ENCODE peak calls at places on chromosomes 16 and 17, in ten cellular contexts. H, P, A, M, T, Z, Q, F, G and I are unnamed samples. For H3K4me1 and H3K9me3, the result is how much of the 10 kb centered on the place peaks cover.

GRCh38 chr17:51793686-51794085 is 364.8 kb downstream of the CA10 start:
- DNase-seq in H (no peak), P (no peak), A (no peak), M (no peak), T (no peak), Z (no peak), Q (no peak), F (no peak), G (no peak), I (no peak)

GRCh38 chr17:29176500-29177351 is 3.5 kb downstream of the MYO18A start:
- DNase-seq in H (peak), P (peak), A (peak), M (peak), T (no peak), Z (peak), Q (no peak), F (peak), G (peak), I (no peak)

GRCh38 chr16:17194190-17194780 is 276.5 kb downstream of the XYLT1 start:
- DNase-seq in H (peak), P (peak), A (peak), M (peak), T (peak), Z (peak), Q (peak), F (peak), G (peak), I (peak)

GRCh38 chr16:89586853-89587252 is 11.3 kb downstream of the CPNE7 start:
- DNase-seq in H (peak), P (no peak), A (no peak), M (no peak), T (no peak), Z (no peak), Q (no peak), F (no peak), G (no peak), I (no peak)

GRCh38 chr17:43570518-43570928 is 24.4 kb upstream of the ETV4 start:
- DNase-seq in H (peak), P (no peak), A (no peak), M (no peak), T (no peak), Z (no peak), Q (no peak), F (no peak), G (no peak), I (no peak)

GRCh38 chr16:728890-729744 is 2.2 kb downstream of the HAGHL start:
- DNase-seq in H (no peak), P (no peak), A (no peak), M (no peak), T (no peak), Z (no peak), Q (no peak), F (no peak), G (peak), I (no peak)

GRCh38 chr17:39709319-39709997 is 9.6 kb downstream of the ERBB2 start:
- DNase-seq in H (no peak), P (no peak), A (no peak), M (no peak), T (no peak), Z (no peak), Q (no peak), F (no peak), G (peak), I (no peak)

GRCh38 chr17:68400404-68400735 is 56.9 kb downstream of the WIPI1 start:
- DNase-seq in H (no peak), P (no peak), A (no peak), M (no peak), T (no peak), Z (no peak), Q (no peak), F (no peak), G (no peak), I (no peak)

GRCh38 chr16:10752843-10753523 is 9.3 kb downstream of the NUBP1 start:
- DNase-seq in H (no peak), P (no peak), A (no peak), M (no peak), T (no peak), Z (peak), Q (peak), F (peak), G (no peak), I (no peak)

GRCh38 chr17:3893003-3893719 is at the start of gene CAMKK1:
- DNase-seq in H (peak), P (peak), A (peak), M (peak), T (peak), Z (peak), Q (peak), F (peak), G (peak), I (peak)

GRCh38 chr17:57045868-57046671 is 39.0 kb upstream of the AKAP1 start:
- DNase-seq in H (no peak), P (no peak), A (no peak), M (peak), T (no peak), Z (no peak), Q (peak), F (no peak), G (peak), I (peak)

GRCh38 chr17:50904522-50905459 is 38.6 kb upstream of the TOB1 start:
- DNase-seq in H (no peak), P (peak), A (no peak), M (no peak), T (no peak), Z (no peak), Q (peak), F (peak), G (peak), I (no peak)

GRCh38 chr16:66337434-66338188 is 28.9 kb upstream of the CDH5 start:
- DNase-seq in H (peak), P (no peak), A (no peak), M (no peak), T (no peak), Z (no peak), Q (no peak), F (no peak), G (no peak), I (no peak)

GRCh38 chr17:35053204-35053603 is 10.3 kb downstream of the RFFL start:
- DNase-seq in H (no peak), P (no peak), A (no peak), M (no peak), T (no peak), Z (no peak), Q (no peak), F (no peak), G (no peak), I (no peak)
- H3K27ac ChIP-seq in H (no peak), P (no peak), A (no peak), M (peak), T (no peak), Z (no peak), Q (no peak), F (no peak), G (no peak), I (peak)

GRCh38 chr17:27306276-27306820 is 12.4 kb downstream of the WSB1 start:
- DNase-seq in H (peak), P (no peak), A (no peak), M (no peak), T (no peak), Z (no peak), Q (no peak), F (no peak), G (no peak), I (no peak)
- H3K4me1 ChIP-seq in H (under half), P (under half), A (under half), M (under half), T (under half), Z (under half), Q (half or more), F (under half), G (under half), I (under half)

GRCh38 chr17:22409160-22409751 is 716.9 kb downstream of the KCNJ18 start:
- DNase-seq in H (no peak), P (no peak), A (no peak), M (no peak), T (no peak), Z (no peak), Q (no peak), F (no peak), G (no peak), I (no peak)

GRCh38 chr17:22411185-22411784 is 719.0 kb downstream of the KCNJ18 start:
- DNase-seq in H (no peak), P (no peak), A (no peak), M (no peak), T (no peak), Z (no peak), Q (no peak), F (no peak), G (no peak), I (no peak)

GRCh38 chr17:22410136-22410535 is 717.8 kb downstream of the KCNJ18 start:
- DNase-seq in H (no peak), P (no peak), A (no peak), M (no peak), T (no peak), Z (no peak), Q (no peak), F (no peak), G (no peak), I (no peak)
- H3K9me3 ChIP-seq in H (under half), P (under half), A (under half), M (under half), T (under half), Z (under half), Q (under half), F (under half), G (under half), I (under half)

DNA sequence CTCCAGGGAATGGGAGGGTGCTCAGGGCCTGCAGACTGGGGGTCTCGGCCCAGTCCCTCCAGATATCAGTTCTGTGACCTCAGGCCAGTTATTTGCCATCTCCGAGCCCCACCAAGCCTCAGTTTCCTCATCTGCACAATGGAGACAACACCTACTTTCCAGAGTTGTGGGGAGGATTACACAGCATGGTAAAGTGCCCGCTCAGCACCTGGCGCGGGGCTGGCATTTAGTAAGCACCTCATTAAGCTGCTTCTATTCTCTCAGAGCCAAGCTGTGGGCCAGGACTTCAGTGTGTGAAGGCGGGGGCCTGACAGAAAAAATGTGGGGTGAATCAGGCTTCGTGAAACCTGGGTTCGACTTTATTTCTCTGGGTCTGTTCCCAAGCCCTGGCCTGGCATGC is 5.2 kb downstream of the FAM83G start:
- DNase-seq in H (no peak), P (no peak), A (no peak), M (no peak), T (no peak), Z (no peak), Q (no peak), F (no peak), G (no peak), I (no peak)
- H3K27ac ChIP-seq in H (no peak), P (no peak), A (no peak), M (no peak), T (no peak), Z (no peak), Q (no peak), F (no peak), G (no peak), I (no peak)

DNA sequence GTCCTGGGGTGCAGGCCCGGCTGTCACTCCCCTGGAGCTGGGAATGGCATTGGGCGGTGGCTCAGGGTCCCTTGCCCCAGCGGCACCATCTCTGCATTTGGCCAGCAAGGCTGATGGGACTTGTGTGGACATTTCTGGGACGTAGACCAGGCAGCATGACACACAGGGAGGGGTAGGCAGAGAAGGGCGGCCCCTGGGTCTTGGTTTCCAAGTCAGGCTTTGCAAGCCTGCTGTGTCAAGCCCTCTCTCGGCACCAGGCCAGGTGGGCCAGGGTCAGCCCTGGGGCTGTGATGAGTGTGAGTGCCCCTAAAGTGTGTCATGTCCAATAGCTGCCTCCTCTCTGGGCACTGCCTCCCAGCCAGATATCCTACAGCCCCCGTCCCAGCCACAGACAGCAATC is 335.2 kb downstream of the SEC14L1 start:
- DNase-seq in H (no peak), P (no peak), A (no peak), M (no peak), T (no peak), Z (no peak), Q (no peak), F (no peak), G (no peak), I (no peak)
- H3K4me1 ChIP-seq in H (half or more), P (half or more), A (half or more), M (half or more), T (under half), Z (half or more), Q (half or more), F (half or more), G (under half), I (half or more)

DNA sequence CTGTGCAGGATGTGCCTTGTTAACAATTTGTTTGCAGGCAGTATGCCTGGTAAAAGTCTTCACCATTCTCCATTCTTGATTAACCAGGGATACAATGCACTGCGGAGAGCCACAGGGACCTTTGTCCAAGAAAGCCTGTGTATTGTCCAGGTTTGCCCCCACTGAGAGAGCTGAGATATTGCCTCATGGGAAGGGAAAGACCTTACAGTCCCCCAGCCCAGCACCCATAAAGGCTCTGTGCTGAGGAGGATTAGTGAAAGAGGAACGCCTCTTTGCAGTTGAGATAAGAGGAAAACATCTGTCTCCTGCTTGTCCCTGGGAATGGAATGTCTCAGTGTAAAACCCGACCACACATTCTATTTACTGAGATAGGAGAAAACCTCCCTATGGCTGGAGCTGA is 2169.6 kb downstream of the TP53TG3F start:
- DNase-seq in H (no peak), P (no peak), A (no peak), M (no peak), T (no peak), Z (no peak), Q (no peak), F (no peak), G (no peak), I (no peak)
- H3K9me3 ChIP-seq in H (under half), P (under half), A (under half), M (under half), T (under half), Z (under half), Q (under half), F (under half), G (under half), I (under half)

GRCh38 chr17:48550313-48551205 is 5.7 kb upstream of the HOXB2 start:
- DNase-seq in H (peak), P (peak), A (no peak), M (no peak), T (no peak), Z (no peak), Q (no peak), F (no peak), G (no peak), I (no peak)
- H3K27ac ChIP-seq in H (peak), P (no peak), A (no peak), M (no peak), T (no peak), Z (no peak), Q (no peak), F (no peak), G (no peak), I (no peak)

DNA sequence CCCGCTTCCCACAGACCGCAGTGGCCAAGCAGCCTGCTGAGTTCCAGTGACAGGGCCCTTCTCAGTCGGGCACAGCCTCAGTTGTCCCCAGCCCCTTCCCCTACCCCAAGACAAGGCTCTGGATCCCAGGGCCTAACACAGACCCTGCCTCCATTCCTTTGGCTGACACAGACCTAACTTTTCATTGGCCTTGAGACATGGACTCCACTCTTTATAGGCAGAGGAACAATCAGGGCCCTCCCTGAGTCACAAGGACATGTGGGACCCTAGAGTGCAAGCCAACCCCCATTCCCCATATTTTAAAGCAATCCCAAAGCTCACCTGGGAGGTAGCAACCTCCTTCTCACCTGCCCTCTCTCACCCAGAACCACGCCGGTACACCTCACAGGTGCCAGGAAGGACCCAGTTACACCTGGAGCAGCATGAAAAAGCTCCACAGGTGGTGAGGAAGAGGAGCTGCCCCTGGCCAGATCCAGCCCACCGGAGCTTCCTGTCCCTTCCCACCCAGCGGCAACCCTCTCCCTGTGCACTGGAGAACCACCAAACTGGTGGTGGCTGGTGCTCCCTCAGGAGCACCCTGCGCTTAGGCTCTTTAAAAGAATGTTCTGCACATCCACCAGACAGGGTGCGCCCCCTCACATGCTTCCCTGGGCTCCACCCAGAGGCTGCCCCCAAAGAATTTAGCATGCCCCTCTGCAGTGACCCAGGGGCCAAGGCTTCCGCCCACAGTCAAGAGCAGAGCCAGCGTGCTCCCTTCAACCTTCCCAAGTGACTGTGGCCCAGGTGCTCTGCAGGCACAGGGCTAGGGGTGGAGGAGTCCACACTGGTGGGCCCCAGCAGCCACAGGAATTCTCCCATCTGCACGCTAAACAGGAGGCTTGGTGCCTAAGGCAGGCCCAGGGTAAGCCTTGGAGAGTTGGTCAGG is 3.4 kb downstream of the MNT start:
- DNase-seq in H (no peak), P (no peak), A (no peak), M (no peak), T (no peak), Z (no peak), Q (peak), F (no peak), G (no peak), I (no peak)
- H3K4me1 ChIP-seq in H (under half), P (under half), A (half or more), M (under half), T (under half), Z (under half), Q (half or more), F (under half), G (under half), I (under half)